ENCODE peak calls at places on chromosomes 11 and 22, in eight cellular contexts. One of them, this sample, is unnamed.
A peak's percentile ranks its signal among the peaks of the same experiment; 100 is the strongest.

GRCh38 chr22:23608583-23608982 is 23.5 kb downstream of the DRICH1 start:
- DNase-seq in endodermal cell: peak; percentile 88
- DNase-seq in substantia nigra: no peak
- DNase-seq in EL: peak; percentile 21
- DNase-seq in cardiac muscle cell: peak; percentile 74
- DNase-seq in breast epithelium: no peak
- DNase-seq in effector CD4-positive, alpha-beta T cell: no peak
- DNase-seq in small intestine: no peak
- DNase-seq in this sample: no peak

GRCh38 chr11:25423436-25424184 is 908.3 kb upstream of the ANO3 start:
- DNase-seq in breast epithelium: no peak
- DNase-seq in cardiac muscle cell: no peak
- DNase-seq in effector CD4-positive, alpha-beta T cell: no peak
- DNase-seq in substantia nigra: no peak
- DNase-seq in small intestine: no peak
- DNase-seq in EL: no peak
- DNase-seq in endodermal cell: no peak
- DNase-seq in this sample: no peak

GRCh38 chr11:44080951-44081350 is 14.5 kb upstream of the EXT2 start:
- DNase-seq in substantia nigra: no peak
- DNase-seq in small intestine: no peak
- DNase-seq in breast epithelium: no peak
- DNase-seq in EL: no peak
- DNase-seq in cardiac muscle cell: no peak
- DNase-seq in effector CD4-positive, alpha-beta T cell: no peak
- DNase-seq in endodermal cell: no peak
- DNase-seq in this sample: no peak

GRCh38 chr11:56089697-56090096 is 3.4 kb upstream of the OR8I2 start:
- DNase-seq in cardiac muscle cell: no peak
- DNase-seq in effector CD4-positive, alpha-beta T cell: no peak
- DNase-seq in substantia nigra: no peak
- DNase-seq in breast epithelium: no peak
- DNase-seq in small intestine: no peak
- DNase-seq in endodermal cell: no peak
- DNase-seq in EL: no peak
- DNase-seq in this sample: no peak

GRCh38 chr11:116976941-116977570 is 121.2 kb downstream of the SIK3 start:
- DNase-seq in endodermal cell: no peak
- DNase-seq in effector CD4-positive, alpha-beta T cell: no peak
- DNase-seq in cardiac muscle cell: no peak
- DNase-seq in breast epithelium: no peak
- DNase-seq in EL: no peak
- DNase-seq in substantia nigra: no peak
- DNase-seq in small intestine: no peak
- DNase-seq in this sample: peak; percentile 30

GRCh38 chr11:110160016-110160415 is 66.8 kb downstream of the ZC3H12C start:
- DNase-seq in cardiac muscle cell: no peak
- DNase-seq in substantia nigra: no peak
- DNase-seq in endodermal cell: no peak
- DNase-seq in breast epithelium: no peak
- DNase-seq in EL: peak; percentile 33
- DNase-seq in effector CD4-positive, alpha-beta T cell: no peak
- DNase-seq in small intestine: no peak
- DNase-seq in this sample: no peak

GRCh38 chr11:96180341-96180740 is 162.7 kb downstream of the MAML2 start:
- DNase-seq in endodermal cell: peak; percentile 69
- DNase-seq in small intestine: no peak
- DNase-seq in substantia nigra: no peak
- DNase-seq in effector CD4-positive, alpha-beta T cell: no peak
- DNase-seq in breast epithelium: no peak
- DNase-seq in EL: no peak
- DNase-seq in cardiac muscle cell: no peak
- DNase-seq in this sample: no peak

GRCh38 chr11:131734871-131735270 is 364.5 kb downstream of the NTM start:
- DNase-seq in breast epithelium: no peak
- DNase-seq in substantia nigra: no peak
- DNase-seq in effector CD4-positive, alpha-beta T cell: no peak
- DNase-seq in endodermal cell: no peak
- DNase-seq in EL: no peak
- DNase-seq in small intestine: no peak
- DNase-seq in cardiac muscle cell: no peak
- DNase-seq in this sample: no peak

GRCh38 chr22:38266120-38266519 is 6.7 kb downstream of the TMEM184B start:
- DNase-seq in endodermal cell: no peak
- DNase-seq in effector CD4-positive, alpha-beta T cell: no peak
- DNase-seq in small intestine: no peak
- DNase-seq in breast epithelium: no peak
- DNase-seq in EL: no peak
- DNase-seq in substantia nigra: no peak
- DNase-seq in cardiac muscle cell: no peak
- DNase-seq in this sample: no peak

GRCh38 chr22:38172016-38172431 is 9.6 kb downstream of the PLA2G6 start:
- DNase-seq in cardiac muscle cell: no peak
- DNase-seq in breast epithelium: no peak
- DNase-seq in endodermal cell: no peak
- DNase-seq in effector CD4-positive, alpha-beta T cell: no peak
- DNase-seq in EL: no peak
- DNase-seq in substantia nigra: no peak
- DNase-seq in small intestine: no peak
- DNase-seq in this sample: no peak

GRCh38 chr22:33426451-33426850 is 368.3 kb upstream of the SYN3 start:
- DNase-seq in EL: no peak
- DNase-seq in small intestine: no peak
- DNase-seq in substantia nigra: no peak
- DNase-seq in cardiac muscle cell: no peak
- DNase-seq in endodermal cell: no peak
- DNase-seq in effector CD4-positive, alpha-beta T cell: no peak
- DNase-seq in breast epithelium: no peak
- DNase-seq in this sample: no peak

GRCh38 chr11:112652786-112653390 is 308.3 kb upstream of the NCAM1 start:
- DNase-seq in breast epithelium: no peak
- DNase-seq in substantia nigra: no peak
- DNase-seq in EL: peak; percentile 9
- DNase-seq in endodermal cell: no peak
- DNase-seq in cardiac muscle cell: no peak
- DNase-seq in small intestine: no peak
- DNase-seq in effector CD4-positive, alpha-beta T cell: no peak
- DNase-seq in this sample: no peak

This sample was measured in iPS DF 19.7.